ENCODE peak calls at places on chromosomes 11 and 22, in four cellular contexts. J is K562, N is NB4, O is HepG2. Z is an unnamed sample.

GRCh38 chr11:8671242-8671641 is 11.2 kb downstream of the TRIM66 start:
- DNase-seq in J (no peak), N (no peak), O (no peak), Z (no peak)

GRCh38 chr22:20567993-20568417 is 60.6 kb downstream of the MED15 start:
- DNase-seq in J (peak; percentile 71), N (no peak), O (no peak), Z (peak; percentile 50)

GRCh38 chr22:47460870-47461269 is 698.4 kb downstream of the TBC1D22A start:
- DNase-seq in J (no peak), N (no peak), O (peak; percentile 19), Z (peak; percentile 21)

GRCh38 chr22:49599039-49599438 is 228.6 kb downstream of the BRD1 start:
- DNase-seq in J (no peak), N (peak; percentile 54), O (no peak), Z (no peak)

GRCh38 chr22:31082606-31083376 is 1.7 kb downstream of the SMTN start:
- DNase-seq in J (peak; percentile 70), N (peak; percentile 71), O (peak; percentile 60), Z (peak; percentile 74)

GRCh38 chr11:105960252-105961245 is 61.5 kb downstream of the MSANTD4 start:
- DNase-seq in J (peak; percentile 8), N (no peak), O (peak; percentile 2), Z (no peak)

GRCh38 chr22:30298005-30298701 is 8.8 kb upstream of the CASTOR1 start:
- DNase-seq in J (no peak), N (no peak), O (no peak), Z (no peak)

GRCh38 chr22:46287873-46288751 is 8.6 kb upstream of the GTSE1 start:
- DNase-seq in J (no peak), N (peak; percentile 88), O (no peak), Z (no peak)

GRCh38 chr22:25357056-25357455 is 137.6 kb downstream of the CRYBB2 start:
- DNase-seq in J (no peak), N (no peak), O (no peak), Z (no peak)

GRCh38 chr11:69263736-69264052 is 30.3 kb upstream of the MYEOV start:
- DNase-seq in J (no peak), N (no peak), O (no peak), Z (no peak)

GRCh38 chr11:124405611-124406010 is 6.8 kb upstream of the OR8B3 start:
- DNase-seq in J (no peak), N (no peak), O (no peak), Z (no peak)

GRCh38 chr11:64229090-64229958 is 1.0 kb upstream of the DNAJC4 start:
- DNase-seq in J (no peak), N (no peak), O (no peak), Z (no peak)
- TF ChIP-seq MYC in J (no peak), N (no peak), O (no peak), Z (no peak)

GRCh38 chr11:12744831-12745502 is 70.7 kb downstream of the TEAD1 start:
- DNase-seq in J (no peak), N (no peak), O (no peak), Z (no peak)

GRCh38 chr11:12743834-12744449 is 69.7 kb downstream of the TEAD1 start:
- DNase-seq in J (no peak), N (no peak), O (no peak), Z (no peak)

GRCh38 chr11:12745787-12746186 is 71.6 kb downstream of the TEAD1 start:
- DNase-seq in J (no peak), N (no peak), O (no peak), Z (no peak)

GRCh38 chr11:12748561-12748960 is 74.3 kb downstream of the TEAD1 start:
- DNase-seq in J (no peak), N (no peak), O (no peak), Z (no peak)

GRCh38 chr11:12746593-12747097 is 72.4 kb downstream of the TEAD1 start:
- DNase-seq in J (peak; percentile 83), N (peak; percentile 7), O (peak; percentile 29), Z (no peak)
- H3K4me3 ChIP-seq in J (no peak overlapping the region), N (no peak overlapping the region), O (no peak overlapping the region), Z (no peak overlapping the region)

GRCh38 chr22:35102663-35103062 is 36.7 kb downstream of the ISX start:
- DNase-seq in J (peak; percentile 14), N (peak; percentile 60), O (no peak), Z (peak; percentile 27)
- TF ChIP-seq MYC in J (no peak), N (no peak), O (no peak), Z (no peak)

GRCh38 chr11:62505112-62505783 is 41.4 kb downstream of the AHNAK start:
- DNase-seq in J (peak; percentile 66), N (peak; percentile 31), O (no peak), Z (no peak)
- H3K4me3 ChIP-seq in J (peak overlapping the region; percentile 17), N (no peak overlapping the region), O (no peak overlapping the region), Z (no peak overlapping the region)

GRCh38 chr11:131661137-131661536 is 290.7 kb downstream of the NTM start:
- DNase-seq in J (no peak), N (no peak), O (no peak), Z (no peak)
- TF ChIP-seq MYC in J (no peak), N (no peak), O (no peak), Z (no peak)

GRCh38 chr11:100949443-100949842 is 180.2 kb downstream of the PGR start:
- DNase-seq in J (no peak), N (no peak), O (no peak), Z (no peak)
- H3K4me3 ChIP-seq in J (no peak overlapping the region), N (no peak overlapping the region), O (no peak overlapping the region), Z (no peak overlapping the region)

GRCh38 chr11:67282155-67282875 is 6.8 kb upstream of the ANKRD13D start:
- DNase-seq in J (no peak), N (no peak), O (no peak), Z (no peak)
- TF ChIP-seq MYC in J (no peak), N (no peak), O (no peak), Z (no peak)

GRCh38 chr11:118152020-118152551 is 537 bp downstream of the SCN4B start:
- DNase-seq in J (no peak), N (no peak), O (no peak), Z (no peak)
- H3K4me3 ChIP-seq in J (no peak overlapping the region), N (no peak overlapping the region), O (no peak overlapping the region), Z (no peak overlapping the region)

Z was measured in A549.